ENCODE peak calls at places on chromosomes 4 and X, in five cellular contexts. One of them, this sample, is unnamed.

GRCh38 chr4:154781983-154782293 is 866 bp downstream of the RBM46 start:
- DNase-seq in NCI-H748 treated with DMSO at 0.1 percent for 48 hours: no peak
- DNase-seq in uterus: no peak
- DNase-seq in tibial artery: no peak
- DNase-seq in chondrocyte: no peak
- DNase-seq in this sample: no peak

GRCh38 chr4:166067915-166068314 is 194.9 kb downstream of the TLL1 start:
- DNase-seq in NCI-H748 treated with DMSO at 0.1 percent for 48 hours: no peak
- DNase-seq in uterus: no peak
- DNase-seq in tibial artery: no peak
- DNase-seq in chondrocyte: no peak
- DNase-seq in this sample: no peak

GRCh38 chr4:125243835-125244397 is 70.8 kb upstream of the FAT4 start:
- DNase-seq in NCI-H748 treated with DMSO at 0.1 percent for 48 hours: no peak
- DNase-seq in uterus: no peak
- DNase-seq in tibial artery: no peak
- DNase-seq in chondrocyte: no peak
- DNase-seq in this sample: no peak

GRCh38 chrX:107537815-107538214 is 88.4 kb downstream of the FRMPD3 start:
- DNase-seq in NCI-H748 treated with DMSO at 0.1 percent for 48 hours: peak
- DNase-seq in uterus: no peak
- DNase-seq in tibial artery: no peak
- DNase-seq in chondrocyte: no peak
- DNase-seq in this sample: peak

GRCh38 chrX:123203772-123204171 is 19.7 kb downstream of the GRIA3 start:
- DNase-seq in NCI-H748 treated with DMSO at 0.1 percent for 48 hours: no peak
- DNase-seq in uterus: no peak
- DNase-seq in tibial artery: no peak
- DNase-seq in chondrocyte: no peak
- DNase-seq in this sample: no peak

GRCh38 chr4:1211951-1212545 is 36.9 kb downstream of the CTBP1 start:
- DNase-seq in NCI-H748 treated with DMSO at 0.1 percent for 48 hours: no peak
- DNase-seq in uterus: no peak
- DNase-seq in tibial artery: no peak
- DNase-seq in chondrocyte: peak
- DNase-seq in this sample: no peak

GRCh38 chr4:105551968-105552746 is at the start of gene ARHGEF38:
- DNase-seq in NCI-H748 treated with DMSO at 0.1 percent for 48 hours: peak
- DNase-seq in uterus: no peak
- DNase-seq in tibial artery: no peak
- DNase-seq in chondrocyte: no peak
- DNase-seq in this sample: peak

GRCh38 chr4:25184056-25184455 is 23.8 kb upstream of the SEPSECS start:
- DNase-seq in NCI-H748 treated with DMSO at 0.1 percent for 48 hours: no peak
- DNase-seq in uterus: no peak
- DNase-seq in tibial artery: no peak
- DNase-seq in chondrocyte: no peak
- DNase-seq in this sample: no peak

GRCh38 chr4:8747467-8747841 is 124.2 kb downstream of the HMX1 start:
- DNase-seq in NCI-H748 treated with DMSO at 0.1 percent for 48 hours: no peak
- DNase-seq in uterus: no peak
- DNase-seq in tibial artery: peak
- DNase-seq in chondrocyte: peak
- DNase-seq in this sample: no peak

GRCh38 chr4:26248647-26249046 is 72.2 kb upstream of the RBPJ start:
- DNase-seq in NCI-H748 treated with DMSO at 0.1 percent for 48 hours: peak
- DNase-seq in uterus: no peak
- DNase-seq in tibial artery: no peak
- DNase-seq in chondrocyte: no peak
- DNase-seq in this sample: peak

GRCh38 chr4:151021637-151022334 is 6.7 kb upstream of the LRBA start:
- DNase-seq in NCI-H748 treated with DMSO at 0.1 percent for 48 hours: no peak
- DNase-seq in uterus: no peak
- DNase-seq in tibial artery: no peak
- DNase-seq in chondrocyte: no peak
- DNase-seq in this sample: no peak

GRCh38 chr4:53816561-53816960 is 225.3 kb upstream of the LNX1 start:
- DNase-seq in NCI-H748 treated with DMSO at 0.1 percent for 48 hours: no peak
- DNase-seq in uterus: no peak
- DNase-seq in tibial artery: no peak
- DNase-seq in chondrocyte: no peak
- DNase-seq in this sample: no peak

GRCh38 chr4:2009651-2010233 is 968 bp upstream of the NELFA start:
- DNase-seq in NCI-H748 treated with DMSO at 0.1 percent for 48 hours: no peak
- DNase-seq in uterus: no peak
- DNase-seq in tibial artery: peak
- DNase-seq in chondrocyte: no peak
- DNase-seq in this sample: peak

GRCh38 chr4:76301068-76301774 is 5.3 kb upstream of the STBD1 start:
- DNase-seq in NCI-H748 treated with DMSO at 0.1 percent for 48 hours: no peak
- DNase-seq in uterus: no peak
- DNase-seq in tibial artery: no peak
- DNase-seq in chondrocyte: no peak
- DNase-seq in this sample: no peak

GRCh38 chr4:173237152-173237551 is 68.5 kb downstream of the GALNT7 start:
- DNase-seq in NCI-H748 treated with DMSO at 0.1 percent for 48 hours: no peak
- DNase-seq in uterus: no peak
- DNase-seq in tibial artery: no peak
- DNase-seq in chondrocyte: no peak
- DNase-seq in this sample: no peak

This sample was measured in COR-L47.